ENCODE peak calls at places on chromosome 3, in ten cellular contexts. One of them, this sample, is unnamed.

GRCh38 chr3:29764603-29765254 is 483.9 kb downstream of the RBMS3 start:
- DNase-seq in heart left ventricle: no peak
- DNase-seq in AG10803: peak
- DNase-seq in foreskin fibroblast: peak
- DNase-seq in tibial artery: no peak
- DNase-seq in GM10248: no peak
- DNase-seq in GM13976: no peak
- DNase-seq in BJ: no peak
- DNase-seq in nephron progenitor cell: no peak
- DNase-seq in upper lobe of left lung: no peak
- DNase-seq in this sample: no peak

GRCh38 chr3:66220602-66221377 is at the start of gene SLC25A26:
- DNase-seq in upper lobe of left lung: peak
- DNase-seq in GM10248: peak
- DNase-seq in foreskin fibroblast: peak
- DNase-seq in BJ: peak
- DNase-seq in nephron progenitor cell: peak
- DNase-seq in heart left ventricle: peak
- DNase-seq in AG10803: peak
- DNase-seq in GM13976: peak
- DNase-seq in tibial artery: peak
- DNase-seq in this sample: peak

GRCh38 chr3:52085883-52086282 is 29.5 kb upstream of the DUSP7 start:
- DNase-seq in tibial artery: no peak
- DNase-seq in nephron progenitor cell: no peak
- DNase-seq in heart left ventricle: peak
- DNase-seq in GM13976: no peak
- DNase-seq in upper lobe of left lung: no peak
- DNase-seq in AG10803: no peak
- DNase-seq in foreskin fibroblast: no peak
- DNase-seq in GM10248: no peak
- DNase-seq in BJ: no peak
- DNase-seq in this sample: no peak

GRCh38 chr3:126131881-126132750 is 48.2 kb upstream of the SLC41A3 start:
- DNase-seq in BJ: no peak
- DNase-seq in foreskin fibroblast: no peak
- DNase-seq in GM10248: no peak
- DNase-seq in AG10803: no peak
- DNase-seq in upper lobe of left lung: peak
- DNase-seq in heart left ventricle: no peak
- DNase-seq in tibial artery: peak
- DNase-seq in GM13976: no peak
- DNase-seq in nephron progenitor cell: peak
- DNase-seq in this sample: no peak

GRCh38 chr3:146050700-146051099 is 110.3 kb downstream of the PLOD2 start:
- DNase-seq in GM10248: no peak
- DNase-seq in nephron progenitor cell: no peak
- DNase-seq in AG10803: peak
- DNase-seq in upper lobe of left lung: no peak
- DNase-seq in GM13976: no peak
- DNase-seq in tibial artery: no peak
- DNase-seq in heart left ventricle: no peak
- DNase-seq in BJ: no peak
- DNase-seq in foreskin fibroblast: peak
- DNase-seq in this sample: no peak

GRCh38 chr3:194745427-194746184 is 59.9 kb downstream of the FAM43A start:
- DNase-seq in foreskin fibroblast: no peak
- DNase-seq in nephron progenitor cell: no peak
- DNase-seq in AG10803: no peak
- DNase-seq in tibial artery: no peak
- DNase-seq in BJ: no peak
- DNase-seq in GM13976: no peak
- DNase-seq in GM10248: no peak
- DNase-seq in heart left ventricle: no peak
- DNase-seq in upper lobe of left lung: no peak
- DNase-seq in this sample: no peak

GRCh38 chr3:162718697-162719096 is 1222.1 kb downstream of the OTOL1 start:
- DNase-seq in nephron progenitor cell: no peak
- DNase-seq in tibial artery: no peak
- DNase-seq in GM10248: no peak
- DNase-seq in BJ: no peak
- DNase-seq in upper lobe of left lung: no peak
- DNase-seq in AG10803: no peak
- DNase-seq in GM13976: no peak
- DNase-seq in heart left ventricle: no peak
- DNase-seq in foreskin fibroblast: no peak
- DNase-seq in this sample: no peak

GRCh38 chr3:130699765-130700164 is 46.9 kb downstream of the PIK3R4 start:
- DNase-seq in AG10803: peak
- DNase-seq in GM13976: peak
- DNase-seq in nephron progenitor cell: no peak
- DNase-seq in tibial artery: no peak
- DNase-seq in BJ: no peak
- DNase-seq in upper lobe of left lung: no peak
- DNase-seq in GM10248: peak
- DNase-seq in foreskin fibroblast: peak
- DNase-seq in heart left ventricle: no peak
- DNase-seq in this sample: peak

GRCh38 chr3:14480207-14481017 is 59.7 kb downstream of the GRIP2 start:
- DNase-seq in GM13976: no peak
- DNase-seq in upper lobe of left lung: no peak
- DNase-seq in AG10803: peak
- DNase-seq in nephron progenitor cell: no peak
- DNase-seq in heart left ventricle: no peak
- DNase-seq in BJ: no peak
- DNase-seq in GM10248: no peak
- DNase-seq in tibial artery: no peak
- DNase-seq in foreskin fibroblast: peak
- DNase-seq in this sample: no peak

GRCh38 chr3:162601101-162601670 is 1104.6 kb downstream of the OTOL1 start:
- DNase-seq in tibial artery: no peak
- DNase-seq in BJ: no peak
- DNase-seq in nephron progenitor cell: peak
- DNase-seq in foreskin fibroblast: no peak
- DNase-seq in AG10803: no peak
- DNase-seq in GM10248: no peak
- DNase-seq in heart left ventricle: no peak
- DNase-seq in upper lobe of left lung: no peak
- DNase-seq in GM13976: no peak
- DNase-seq in this sample: no peak

GRCh38 chr3:17500618-17501017 is 241.8 kb downstream of the TBC1D5 start:
- DNase-seq in GM13976: no peak
- DNase-seq in AG10803: no peak
- DNase-seq in tibial artery: no peak
- DNase-seq in nephron progenitor cell: no peak
- DNase-seq in GM10248: no peak
- DNase-seq in foreskin fibroblast: peak
- DNase-seq in BJ: no peak
- DNase-seq in upper lobe of left lung: no peak
- DNase-seq in heart left ventricle: no peak
- DNase-seq in this sample: no peak

GRCh38 chr3:98974442-98974841 is 72.9 kb upstream of the DCBLD2 start:
- DNase-seq in GM10248: no peak
- DNase-seq in heart left ventricle: no peak
- DNase-seq in BJ: no peak
- DNase-seq in AG10803: no peak
- DNase-seq in tibial artery: no peak
- DNase-seq in upper lobe of left lung: no peak
- DNase-seq in foreskin fibroblast: peak
- DNase-seq in GM13976: no peak
- DNase-seq in nephron progenitor cell: no peak
- DNase-seq in this sample: no peak

GRCh38 chr3:146277953-146278631 is 27.2 kb upstream of the PLSCR4 start:
- DNase-seq in heart left ventricle: no peak
- DNase-seq in GM10248: no peak
- DNase-seq in BJ: peak
- DNase-seq in tibial artery: peak
- DNase-seq in nephron progenitor cell: no peak
- DNase-seq in GM13976: no peak
- DNase-seq in AG10803: peak
- DNase-seq in foreskin fibroblast: peak
- DNase-seq in upper lobe of left lung: no peak
- DNase-seq in this sample: no peak

GRCh38 chr3:25044762-25045161 is 383.3 kb upstream of the RARB start:
- DNase-seq in upper lobe of left lung: no peak
- DNase-seq in foreskin fibroblast: no peak
- DNase-seq in BJ: no peak
- DNase-seq in tibial artery: no peak
- DNase-seq in AG10803: no peak
- DNase-seq in heart left ventricle: no peak
- DNase-seq in GM10248: no peak
- DNase-seq in GM13976: no peak
- DNase-seq in nephron progenitor cell: no peak
- DNase-seq in this sample: no peak

GRCh38 chr3:128504957-128505730 is 12.1 kb upstream of the GATA2 start:
- DNase-seq in GM13976: no peak
- DNase-seq in BJ: no peak
- DNase-seq in foreskin fibroblast: peak
- DNase-seq in GM10248: no peak
- DNase-seq in upper lobe of left lung: no peak
- DNase-seq in nephron progenitor cell: no peak
- DNase-seq in heart left ventricle: no peak
- DNase-seq in tibial artery: no peak
- DNase-seq in AG10803: no peak
- DNase-seq in this sample: no peak

GRCh38 chr3:165751654-165752053 is 85.6 kb downstream of the BCHE start:
- DNase-seq in AG10803: no peak
- DNase-seq in BJ: no peak
- DNase-seq in upper lobe of left lung: no peak
- DNase-seq in nephron progenitor cell: no peak
- DNase-seq in foreskin fibroblast: no peak
- DNase-seq in GM10248: no peak
- DNase-seq in tibial artery: no peak
- DNase-seq in heart left ventricle: no peak
- DNase-seq in GM13976: no peak
- DNase-seq in this sample: no peak

GRCh38 chr3:36362973-36363372 is 17.3 kb upstream of the STAC start:
- DNase-seq in nephron progenitor cell: no peak
- DNase-seq in BJ: no peak
- DNase-seq in upper lobe of left lung: no peak
- DNase-seq in AG10803: peak
- DNase-seq in foreskin fibroblast: peak
- DNase-seq in heart left ventricle: no peak
- DNase-seq in GM10248: no peak
- DNase-seq in tibial artery: no peak
- DNase-seq in GM13976: no peak
- DNase-seq in this sample: no peak

DNA sequence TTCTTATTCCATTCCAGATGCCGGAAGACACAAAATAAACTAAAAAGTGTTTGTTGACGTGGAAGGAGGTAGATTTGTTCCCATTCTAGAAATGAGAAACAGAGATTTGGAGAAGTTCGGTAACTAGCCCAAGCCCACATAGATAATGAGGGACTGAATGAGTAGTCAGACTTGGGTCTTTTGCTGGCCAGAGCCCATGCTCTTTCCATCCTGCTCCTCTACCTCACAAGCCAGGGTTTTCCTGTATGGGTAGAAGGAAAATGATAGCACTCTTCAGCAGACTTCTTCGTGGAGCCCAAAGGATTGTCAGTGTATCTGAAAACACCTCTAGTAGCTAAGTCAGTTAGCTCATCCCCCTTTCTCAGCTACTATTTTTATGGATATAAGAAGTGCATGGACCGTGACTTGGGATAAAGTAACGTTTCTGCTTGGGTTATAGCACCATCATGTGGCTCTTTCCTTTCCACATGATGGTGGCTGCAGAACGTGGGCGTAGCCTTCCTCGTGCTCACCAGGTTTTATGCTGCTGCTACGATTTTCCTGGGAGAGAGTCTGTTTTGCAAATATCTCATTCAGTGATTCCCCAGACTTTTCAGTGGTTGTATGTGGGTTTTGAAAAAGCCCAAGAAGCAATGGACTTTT is 84.6 kb downstream of the DGKG start:
- DNase-seq in BJ: no peak
- DNase-seq in AG10803: peak
- DNase-seq in upper lobe of left lung: no peak
- DNase-seq in GM10248: no peak
- DNase-seq in GM13976: no peak
- DNase-seq in tibial artery: no peak
- DNase-seq in nephron progenitor cell: no peak
- DNase-seq in heart left ventricle: no peak
- DNase-seq in foreskin fibroblast: peak
- DNase-seq in this sample: no peak
- TF ChIP-seq CTCF in BJ: peak
- TF ChIP-seq CTCF in AG10803: peak
- TF ChIP-seq CTCF in upper lobe of left lung: peak
- TF ChIP-seq CTCF in GM10248: no peak
- TF ChIP-seq CTCF in GM13976: no peak
- TF ChIP-seq CTCF in tibial artery: no peak
- TF ChIP-seq CTCF in nephron progenitor cell: peak
- TF ChIP-seq CTCF in heart left ventricle: peak
- TF ChIP-seq CTCF in foreskin fibroblast: peak
- TF ChIP-seq CTCF in this sample: no peak

DNA sequence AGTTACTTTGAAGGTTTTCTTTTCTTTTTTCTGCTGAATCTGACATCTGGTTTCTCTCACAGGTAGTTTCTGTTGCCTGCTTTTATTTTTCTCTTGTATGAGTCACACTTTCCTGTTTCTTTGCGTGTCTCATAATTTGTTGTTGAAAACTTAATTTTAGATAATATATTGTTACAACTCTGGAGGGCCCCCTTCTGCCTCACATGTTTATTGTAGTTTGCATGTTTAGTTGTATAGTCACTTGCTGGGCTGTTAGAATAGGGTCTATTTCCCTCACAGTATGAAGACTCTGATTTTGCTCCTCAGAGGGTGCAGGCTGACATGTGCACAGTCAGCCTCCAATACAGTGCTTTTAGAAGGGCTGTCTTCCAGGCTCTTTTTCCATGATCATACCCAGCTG is 8.2 kb upstream of the CNTN4 start:
- DNase-seq in upper lobe of left lung: no peak
- DNase-seq in foreskin fibroblast: no peak
- DNase-seq in tibial artery: no peak
- DNase-seq in heart left ventricle: no peak
- DNase-seq in nephron progenitor cell: no peak
- DNase-seq in AG10803: no peak
- DNase-seq in GM13976: no peak
- DNase-seq in BJ: no peak
- DNase-seq in GM10248: no peak
- DNase-seq in this sample: no peak
- TF ChIP-seq CTCF in upper lobe of left lung: no peak
- TF ChIP-seq CTCF in foreskin fibroblast: no peak
- TF ChIP-seq CTCF in tibial artery: no peak
- TF ChIP-seq CTCF in heart left ventricle: no peak
- TF ChIP-seq CTCF in nephron progenitor cell: no peak
- TF ChIP-seq CTCF in AG10803: no peak
- TF ChIP-seq CTCF in GM13976: no peak
- TF ChIP-seq CTCF in BJ: no peak
- TF ChIP-seq CTCF in GM10248: no peak
- TF ChIP-seq CTCF in this sample: no peak

GRCh38 chr3:168801792-168802191 is 706.1 kb upstream of the GOLIM4 start:
- DNase-seq in nephron progenitor cell: no peak
- DNase-seq in tibial artery: no peak
- DNase-seq in BJ: peak
- DNase-seq in GM13976: no peak
- DNase-seq in AG10803: peak
- DNase-seq in upper lobe of left lung: peak
- DNase-seq in foreskin fibroblast: peak
- DNase-seq in GM10248: no peak
- DNase-seq in heart left ventricle: no peak
- DNase-seq in this sample: no peak
- TF ChIP-seq CTCF in nephron progenitor cell: no peak
- TF ChIP-seq CTCF in tibial artery: no peak
- TF ChIP-seq CTCF in BJ: no peak
- TF ChIP-seq CTCF in GM13976: no peak
- TF ChIP-seq CTCF in AG10803: no peak
- TF ChIP-seq CTCF in upper lobe of left lung: no peak
- TF ChIP-seq CTCF in foreskin fibroblast: no peak
- TF ChIP-seq CTCF in GM10248: no peak
- TF ChIP-seq CTCF in heart left ventricle: no peak
- TF ChIP-seq CTCF in this sample: no peak

GRCh38 chr3:152593242-152593641 is 241.7 kb upstream of the P2RY1 start:
- DNase-seq in GM13976: no peak
- DNase-seq in tibial artery: no peak
- DNase-seq in BJ: no peak
- DNase-seq in heart left ventricle: no peak
- DNase-seq in upper lobe of left lung: no peak
- DNase-seq in GM10248: no peak
- DNase-seq in foreskin fibroblast: no peak
- DNase-seq in AG10803: no peak
- DNase-seq in nephron progenitor cell: no peak
- DNase-seq in this sample: no peak
- TF ChIP-seq CTCF in GM13976: no peak
- TF ChIP-seq CTCF in tibial artery: no peak
- TF ChIP-seq CTCF in BJ: no peak
- TF ChIP-seq CTCF in heart left ventricle: no peak
- TF ChIP-seq CTCF in upper lobe of left lung: no peak
- TF ChIP-seq CTCF in GM10248: no peak
- TF ChIP-seq CTCF in foreskin fibroblast: no peak
- TF ChIP-seq CTCF in AG10803: no peak
- TF ChIP-seq CTCF in nephron progenitor cell: no peak
- TF ChIP-seq CTCF in this sample: no peak